ENCODE peak calls at places on chromosomes 13 and 19, in ten cellular contexts. W, H, L, Y, S, X, I, M, Z and K are unnamed samples.

GRCh38 chr19:6498294-6499036 is 3.6 kb downstream of the TUBB4A start:
- DNase-seq in W (no peak), S (no peak), Y (no peak), H (no peak), L (no peak), I (no peak), M (no peak), X (no peak), Z (no peak), K (no peak)

GRCh38 chr13:94708031-94708571 is 4.2 kb downstream of the SOX21 start:
- DNase-seq in L (no peak), S (peak; percentile 87), I (no peak), Y (no peak), W (no peak), X (no peak), Z (no peak), H (no peak), M (no peak), K (no peak)

GRCh38 chr19:15177269-15178116 is 23.3 kb downstream of the NOTCH3 start:
- DNase-seq in Z (peak; percentile 99), W (peak; percentile 82), Y (no peak), H (peak; percentile 28), I (no peak), L (peak; percentile 69), S (peak; percentile 92), M (peak; percentile 63), X (peak; percentile 65), K (peak; percentile 59)

GRCh38 chr19:46489445-46490272 is 6.0 kb downstream of the PNMA8B start:
- DNase-seq in M (peak; percentile 69), Z (peak; percentile 82), W (peak; percentile 55), Y (no peak), I (no peak), X (peak; percentile 56), S (peak; percentile 71), H (peak; percentile 62), L (no peak), K (peak; percentile 70)

GRCh38 chr19:51016798-51017683 is 2.5 kb downstream of the KLK10 start:
- DNase-seq in W (no peak), M (peak; percentile 36), Z (peak; percentile 91), X (peak; percentile 16), H (no peak), I (no peak), L (peak; percentile 74), Y (peak; percentile 97), S (peak; percentile 94), K (peak; percentile 16)

GRCh38 chr13:35502456-35502855 is 26.0 kb upstream of the MAB21L1 start:
- DNase-seq in M (no peak), I (no peak), Y (no peak), S (no peak), Z (no peak), H (no peak), X (no peak), L (no peak), W (no peak), K (no peak)

GRCh38 chr19:14085309-14085995 is at the start of gene C19orf67:
- DNase-seq in M (no peak), Z (no peak), W (no peak), L (no peak), I (no peak), X (no peak), S (peak; percentile 70), Y (no peak), H (no peak), K (no peak)

GRCh38 chr19:737591-738093 is 13.3 kb upstream of the MISP start:
- DNase-seq in S (peak; percentile 87), H (no peak), W (no peak), M (peak; percentile 20), L (no peak), X (peak; percentile 15), Y (peak; percentile 51), Z (peak; percentile 82), I (no peak), K (peak; percentile 49)

GRCh38 chr13:75173457-75174356 is 308.3 kb downstream of the TBC1D4 start:
- DNase-seq in Z (no peak), X (no peak), L (no peak), Y (no peak), I (no peak), S (peak; percentile 8), W (no peak), H (no peak), M (no peak), K (peak; percentile 25)

GRCh38 chr13:99522288-99522687 is 21.0 kb downstream of the TM9SF2 start:
- DNase-seq in Y (no peak), M (no peak), L (no peak), X (no peak), H (no peak), S (no peak), W (no peak), I (peak; percentile 61), Z (no peak), K (no peak)
- TF ChIP-seq CTCF in Y (no peak), M (no peak), L (no peak), X (no peak), H (no peak), S (no peak), W (no peak), I (no peak), Z (no peak), K (no peak)

GRCh38 chr13:24788538-24788937 is 24.6 kb downstream of the RNF17 start:
- DNase-seq in H (no peak), Z (no peak), W (no peak), I (no peak), S (no peak), M (no peak), Y (no peak), X (no peak), L (no peak), K (no peak)
- H3K4me3 ChIP-seq in H (no peak overlapping the region), Z (no peak overlapping the region), W (no peak overlapping the region), I (no peak overlapping the region), S (no peak overlapping the region), M (no peak overlapping the region), Y (no peak overlapping the region), X (no peak overlapping the region), L (no peak overlapping the region), K (no peak overlapping the region)

GRCh38 chr19:40932008-40932959 is 50.3 kb upstream of the CYP2A7 start:
- DNase-seq in S (no peak), Z (no peak), Y (no peak), I (no peak), M (no peak), L (no peak), W (no peak), X (no peak), H (no peak), K (no peak)
- TF ChIP-seq CTCF in S (no peak), Z (no peak), Y (no peak), I (no peak), M (no peak), L (no peak), W (no peak), X (no peak), H (no peak), K (no peak)

GRCh38 chr19:38264486-38265212 is at the start of gene SPINT2:
- DNase-seq in L (peak; percentile 54), Y (no peak), Z (peak; percentile 86), W (no peak), H (no peak), X (no peak), M (no peak), I (no peak), S (peak; percentile 95), K (no peak)

GRCh38 chr19:38266981-38267597 is 2.7 kb downstream of the SPINT2 start:
- DNase-seq in M (no peak), Z (no peak), S (no peak), H (peak; percentile 28), X (peak; percentile 42), Y (peak; percentile 45), I (no peak), W (no peak), L (no peak), K (no peak)

GRCh38 chr19:38265213-38265861 is 964 bp downstream of the SPINT2 start:
- DNase-seq in M (no peak), I (no peak), L (no peak), Y (peak; percentile 49), Z (no peak), W (no peak), H (peak; percentile 27), S (peak; percentile 62), X (no peak), K (no peak)

GRCh38 chr19:38267780-38268430 is 3.5 kb downstream of the SPINT2 start:
- DNase-seq in W (no peak), X (no peak), S (peak; percentile 38), I (no peak), M (no peak), Z (peak; percentile 31), L (no peak), Y (peak; percentile 56), H (no peak), K (no peak)

DNA sequence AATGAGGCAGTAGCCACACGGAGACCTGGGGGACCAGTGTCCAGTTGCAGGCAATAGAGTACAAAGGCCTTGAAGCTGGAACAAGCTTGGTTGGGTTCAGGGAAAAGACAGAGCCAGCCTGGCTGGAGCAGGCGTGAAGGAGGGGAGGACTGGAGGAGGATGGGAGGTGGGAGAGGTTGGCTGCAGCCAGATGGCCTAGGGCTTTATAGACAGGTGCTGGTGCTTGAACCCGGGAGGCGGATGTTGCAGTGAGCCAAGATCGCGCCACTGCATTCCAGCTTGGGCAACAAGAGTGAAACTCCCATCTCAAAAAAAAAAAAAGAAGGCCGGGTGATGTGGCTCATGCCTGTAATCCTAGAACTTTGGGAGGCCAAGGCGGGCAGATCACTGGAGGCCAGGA is 1.7 kb downstream of the SPINT2 start:
- DNase-seq in I (no peak), L (no peak), Y (peak; percentile 77), W (no peak), X (no peak), M (no peak), S (no peak), Z (no peak), H (no peak), K (no peak)
- H3K4me3 ChIP-seq in I (no peak overlapping the region), L (no peak overlapping the region), Y (peak overlapping the region; percentile 79), W (no peak overlapping the region), X (no peak overlapping the region), M (no peak overlapping the region), S (peak overlapping the region; percentile 96), Z (peak overlapping the region; percentile 73), H (no peak overlapping the region), K (no peak overlapping the region)

GRCh38 chr13:98103942-98104880 is 38.7 kb upstream of the FARP1 start:
- DNase-seq in Y (no peak), X (peak; percentile 23), W (no peak), I (no peak), H (no peak), M (peak; percentile 43), Z (no peak), L (no peak), S (peak; percentile 27), K (peak; percentile 58)
- TF ChIP-seq CTCF in Y (peak; percentile 41), X (peak; percentile 39), W (no peak), I (peak; percentile 19), H (peak; percentile 46), M (peak; percentile 53), Z (no peak), L (no peak), S (peak; percentile 30), K (peak; percentile 12)

DNA sequence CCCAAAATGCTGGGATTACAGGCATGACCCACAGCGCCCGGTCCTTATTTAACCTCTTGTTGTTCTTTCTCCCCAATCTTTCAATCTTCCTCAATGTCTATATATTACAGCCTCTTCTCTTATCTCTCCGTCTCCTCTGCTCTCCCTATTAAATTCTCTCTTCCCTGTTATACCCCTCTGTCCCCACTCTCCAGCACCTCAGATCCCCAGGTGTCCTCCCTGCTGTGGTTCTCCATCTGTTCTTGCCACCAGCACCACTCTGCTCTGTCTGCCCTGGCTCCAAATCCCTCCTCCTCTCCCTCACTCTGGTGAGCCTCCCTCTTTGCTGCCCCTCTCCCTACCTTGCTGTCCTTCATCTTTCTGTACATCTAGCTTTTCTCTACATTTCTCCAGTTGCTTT is 1.1 kb downstream of the ZNF600 start:
- DNase-seq in Z (no peak), X (no peak), L (no peak), M (no peak), H (no peak), Y (no peak), S (no peak), I (no peak), W (no peak), K (no peak)
- H3K4me3 ChIP-seq in Z (no peak overlapping the region), X (peak overlapping the region; percentile 55), L (no peak overlapping the region), M (no peak overlapping the region), H (no peak overlapping the region), Y (peak overlapping the region; percentile 99), S (peak overlapping the region; percentile 94), I (no peak overlapping the region), W (peak overlapping the region; percentile 78), K (peak overlapping the region; percentile 84)